ENCODE peak calls at places on chromosomes 2 and 18, in six cellular contexts. I is activated T-cell treated with anti-CD3 and anti-CD28 coated beads, Interleukin-2, amount 50 U/mL, for 1 hour; J is non-pigmented ciliary epithelial cell; O is WTC11; P is type B pancreatic cell; U is NAMALWA. A is an unnamed sample.

GRCh38 chr2:196356332-196356731 is 185.0 kb upstream of the STK17B start:
- DNase-seq in O (no peak), P (no peak), U (no peak), J (no peak), I (no peak), A (no peak)

GRCh38 chr18:59881728-59882685 is 17.8 kb upstream of the PMAIP1 start:
- DNase-seq in J (no peak), I (no peak), O (no peak), U (peak), P (no peak), A (no peak)

GRCh38 chr18:73007195-73007934 is 139.6 kb upstream of the NETO1 start:
- DNase-seq in I (no peak), U (no peak), P (no peak), O (no peak), J (no peak), A (no peak)

GRCh38 chr18:13710460-13710859 is 15.9 kb downstream of the FAM210A start:
- DNase-seq in O (no peak), P (no peak), I (no peak), J (no peak), U (no peak), A (no peak)

GRCh38 chr2:238370482-238371372 is 50.4 kb downstream of the TRAF3IP1 start:
- DNase-seq in J (no peak), U (peak), O (peak), I (peak), P (no peak), A (no peak)

GRCh38 chr2:218711550-218711929 is 905 bp downstream of the TTLL4 start:
- DNase-seq in J (no peak), O (no peak), U (peak), I (no peak), P (no peak), A (no peak)

GRCh38 chr2:228447266-228447915 is 265.9 kb upstream of the SPHKAP start:
- DNase-seq in I (no peak), U (no peak), O (no peak), J (no peak), P (no peak), A (no peak)

GRCh38 chr2:172516299-172516698 is 39.6 kb upstream of the PDK1 start:
- DNase-seq in P (no peak), O (no peak), U (no peak), J (peak), I (no peak), A (no peak)

GRCh38 chr2:85134255-85135065 is 1.3 kb downstream of the TCF7L1 start:
- DNase-seq in I (peak), O (peak), J (no peak), P (no peak), U (no peak), A (peak)

GRCh38 chr2:180203972-180204371 is 196.9 kb upstream of the CWC22 start:
- DNase-seq in J (peak), P (no peak), O (no peak), U (no peak), I (no peak), A (no peak)

GRCh38 chr18:48470484-48471180 is 61.4 kb upstream of the ZBTB7C start:
- DNase-seq in J (no peak), O (no peak), I (no peak), P (no peak), U (no peak), A (no peak)

GRCh38 chr2:167826906-167827305 is 420.5 kb downstream of the STK39 start:
- DNase-seq in I (no peak), P (no peak), J (no peak), O (no peak), U (no peak), A (no peak)

GRCh38 chr2:111100765-111101162 is 19.9 kb upstream of the BCL2L11 start:
- DNase-seq in U (peak), J (no peak), O (no peak), P (no peak), I (no peak), A (no peak)

GRCh38 chr2:145764631-145765030 is 1244.7 kb upstream of the ZEB2 start:
- DNase-seq in I (no peak), U (no peak), O (no peak), J (no peak), P (no peak), A (no peak)

GRCh38 chr2:48306409-48307284 is 223.3 kb upstream of the STON1 start:
- DNase-seq in O (no peak), J (no peak), U (no peak), I (no peak), P (no peak), A (no peak)

GRCh38 chr18:37544713-37545112 is 20.9 kb downstream of the CELF4 start:
- DNase-seq in P (no peak), U (no peak), I (no peak), J (no peak), O (no peak), A (no peak)

GRCh38 chr18:44899832-44900231 is 219.1 kb downstream of the SETBP1 start:
- DNase-seq in O (no peak), P (no peak), J (no peak), U (peak), I (no peak), A (no peak)

GRCh38 chr2:195563857-195564512 is 93.0 kb upstream of the SLC39A10 start:
- DNase-seq in P (no peak), I (no peak), J (peak), O (no peak), U (no peak), A (no peak)

GRCh38 chr2:47771211-47771610 is 11.7 kb upstream of the MSH6 start:
- DNase-seq in J (peak), I (no peak), U (peak), P (no peak), O (no peak), A (no peak)

GRCh38 chr2:56170536-56170935 is 13.3 kb upstream of the CCDC85A start:
- DNase-seq in P (no peak), U (no peak), O (no peak), J (no peak), I (no peak), A (no peak)

GRCh38 chr2:196230051-196230450 is 58.7 kb upstream of the STK17B start:
- DNase-seq in P (no peak), U (no peak), J (no peak), O (no peak), I (peak), A (no peak)

GRCh38 chr18:58025205-58025604 is 18.8 kb upstream of the NEDD4L start:
- DNase-seq in I (no peak), O (no peak), P (no peak), J (no peak), U (no peak), A (no peak)

GRCh38 chr18:7830468-7830867 is 263.4 kb downstream of the PTPRM start:
- DNase-seq in O (no peak), J (no peak), U (peak), I (no peak), P (no peak), A (no peak)

GRCh38 chr2:46686811-46687210 is 207.4 kb downstream of the TMEM247 start:
- DNase-seq in O (no peak), I (no peak), U (no peak), J (no peak), P (no peak), A (no peak)

GRCh38 chr2:44805391-44805790 is 136.1 kb upstream of the SIX3 start:
- DNase-seq in I (no peak), P (no peak), J (no peak), O (peak), U (no peak), A (no peak)

GRCh38 chr2:15732341-15733077 is 140.8 kb downstream of the DDX1 start:
- DNase-seq in I (no peak), U (peak), P (no peak), J (no peak), O (no peak), A (no peak)